ENCODE peak calls at places on chromosome 22, in nine cellular contexts. V is colonic mucosa, E is transverse colon, R is nephron progenitor cell, A is AG10803, M is fibroblast of the aortic adventitia, Q is heart left ventricle, C is BJ, J is endothelial cell. Z is an unnamed sample.

GRCh38 chr22:27868738-27869282 is 50.2 kb downstream of the PITPNB start:
- DNase-seq in V (no peak), M (no peak), C (no peak), Q (no peak), A (no peak), R (no peak), J (no peak), E (no peak), Z (no peak)

GRCh38 chr22:27238935-27239510 is 562.5 kb downstream of the MN1 start:
- DNase-seq in V (no peak), A (peak), E (no peak), C (peak), J (no peak), R (peak), Q (peak), M (peak), Z (no peak)

GRCh38 chr22:18057568-18058209 is 20.1 kb upstream of the PEX26 start:
- DNase-seq in E (peak), M (peak), Q (peak), A (peak), J (no peak), C (peak), R (no peak), V (peak), Z (no peak)

GRCh38 chr22:36077261-36077660 is 48.6 kb upstream of the RBFOX2 start:
- DNase-seq in R (no peak), A (peak), Q (no peak), V (no peak), C (no peak), E (no peak), M (peak), J (no peak), Z (no peak)

GRCh38 chr22:25627271-25627848 is 62.9 kb downstream of the GRK3 start:
- DNase-seq in R (no peak), C (peak), V (no peak), J (no peak), E (no peak), Q (no peak), A (no peak), M (peak), Z (no peak)

GRCh38 chr22:23522642-23523251 is 57.3 kb downstream of the IGLL1 start:
- DNase-seq in M (peak), J (no peak), Q (peak), R (peak), E (no peak), A (no peak), V (no peak), C (no peak), Z (no peak)

GRCh38 chr22:45965565-45965962 is 11.4 kb downstream of the WNT7B start:
- DNase-seq in A (no peak), E (no peak), C (no peak), R (no peak), V (no peak), M (no peak), Q (no peak), J (no peak), Z (no peak)

GRCh38 chr22:29509298-29509697 is 29.3 kb downstream of the NEFH start:
- DNase-seq in V (no peak), R (no peak), C (no peak), J (no peak), A (no peak), E (no peak), M (no peak), Q (no peak), Z (no peak)

GRCh38 chr22:35021166-35021565 is 44.8 kb upstream of the ISX start:
- DNase-seq in J (no peak), A (no peak), C (no peak), M (no peak), R (no peak), V (peak), E (peak), Q (no peak), Z (no peak)

GRCh38 chr22:44878483-44879300 is 126.3 kb downstream of the ARHGAP8 start:
- DNase-seq in M (no peak), A (no peak), R (no peak), V (no peak), E (no peak), J (no peak), Q (no peak), C (no peak), Z (no peak)

GRCh38 chr22:50569041-50569459 is 6.3 kb upstream of the SYCE3 start:
- DNase-seq in E (peak), M (no peak), J (no peak), Q (no peak), V (no peak), C (no peak), R (no peak), A (no peak), Z (no peak)

GRCh38 chr22:25840162-25840561 is 98.2 kb downstream of the MYO18B start:
- DNase-seq in J (no peak), Q (no peak), E (no peak), R (peak), C (no peak), A (no peak), V (no peak), M (no peak), Z (no peak)

GRCh38 chr22:49692499-49693225 is 135.0 kb downstream of the BRD1 start:
- DNase-seq in Q (no peak), M (no peak), E (no peak), R (no peak), J (no peak), A (no peak), C (no peak), V (no peak), Z (no peak)

GRCh38 chr22:49820984-49821383 is 6.7 kb downstream of the BRD1 start:
- DNase-seq in R (no peak), E (no peak), C (no peak), A (no peak), Q (no peak), J (no peak), M (peak), V (no peak), Z (no peak)

GRCh38 chr22:49129736-49130135 is 697.9 kb downstream of the BRD1 start:
- DNase-seq in M (no peak), J (no peak), E (no peak), C (no peak), V (no peak), Q (no peak), A (no peak), R (no peak), Z (no peak)

GRCh38 chr22:25940479-25940878 is 198.5 kb downstream of the MYO18B start:
- DNase-seq in R (no peak), A (no peak), V (no peak), Q (no peak), J (no peak), C (no peak), E (no peak), M (no peak), Z (no peak)

GRCh38 chr22:35376728-35377472 is 4.0 kb upstream of the HMOX1 start:
- DNase-seq in Q (peak), J (peak), M (peak), C (peak), E (peak), A (peak), V (peak), R (peak), Z (peak)

GRCh38 chr22:46788426-46789168 is 26.1 kb downstream of the TBC1D22A start:
- DNase-seq in E (no peak), A (no peak), V (no peak), J (no peak), R (no peak), C (no peak), M (no peak), Q (no peak), Z (peak)

GRCh38 chr22:23531283-23531921 is 48.7 kb downstream of the IGLL1 start:
- DNase-seq in J (no peak), V (no peak), R (no peak), E (no peak), C (no peak), Q (no peak), A (no peak), M (no peak), Z (no peak)

GRCh38 chr22:34055525-34056200 is 135.4 kb upstream of the LARGE1 start:
- DNase-seq in C (no peak), Q (no peak), E (no peak), V (no peak), A (peak), J (no peak), R (peak), M (no peak), Z (peak)

GRCh38 chr22:35910013-35910860 is 118.4 kb downstream of the RBFOX2 start:
- DNase-seq in E (no peak), R (no peak), M (peak), V (no peak), Q (no peak), C (no peak), J (no peak), A (peak), Z (no peak)

GRCh38 chr22:36701941-36702640 is 1.5 kb downstream of the CACNG2 start:
- DNase-seq in C (no peak), M (no peak), E (no peak), V (no peak), Q (no peak), A (no peak), J (no peak), R (no peak), Z (no peak)

GRCh38 chr22:46372686-46373085 is 37.2 kb downstream of the TRMU start:
- DNase-seq in R (no peak), V (no peak), A (no peak), Q (no peak), C (no peak), M (no peak), E (no peak), J (no peak), Z (no peak)

GRCh38 chr22:27195104-27195503 is 537.7 kb downstream of the MIAT start:
- DNase-seq in V (peak), R (no peak), C (no peak), E (peak), M (peak), Q (peak), A (no peak), J (no peak), Z (no peak)

GRCh38 chr22:26690654-26691376 is 33.4 kb downstream of the MIAT start:
- DNase-seq in A (no peak), Q (no peak), C (no peak), V (no peak), J (no peak), E (no peak), R (no peak), M (no peak), Z (no peak)

GRCh38 chr22:39144101-39144815 is 8.2 kb downstream of the CBX7 start:
- DNase-seq in Q (peak), M (peak), E (peak), A (peak), C (no peak), V (peak), R (no peak), J (no peak), Z (peak)

GRCh38 chr22:50470491-50470890 is 4.3 kb downstream of the SBF1 start:
- DNase-seq in R (no peak), C (no peak), E (peak), A (no peak), M (no peak), Q (no peak), J (no peak), V (peak), Z (peak)

GRCh38 chr22:16819249-16819648 is 6.0 kb downstream of the XKR3 start:
- DNase-seq in E (no peak), R (no peak), V (no peak), M (peak), J (no peak), A (peak), C (no peak), Q (no peak), Z (no peak)

GRCh38 chr22:22452996-22453686 is 55.4 kb downstream of the ZNF280B start:
- DNase-seq in E (no peak), R (no peak), M (no peak), J (no peak), V (no peak), A (no peak), Q (no peak), C (no peak), Z (no peak)

GRCh38 chr22:22452211-22452610 is 56.3 kb downstream of the ZNF280B start:
- DNase-seq in R (no peak), Q (no peak), E (no peak), J (no peak), M (no peak), A (no peak), V (no peak), C (no peak), Z (no peak)

GRCh38 chr22:22449819-22450218 is 58.7 kb downstream of the ZNF280B start:
- DNase-seq in R (no peak), M (no peak), V (no peak), E (no peak), A (no peak), Q (no peak), C (no peak), J (no peak), Z (no peak)

GRCh38 chr22:22446527-22446926 is 62.0 kb downstream of the ZNF280B start:
- DNase-seq in R (no peak), A (no peak), M (no peak), Q (no peak), E (no peak), J (no peak), V (no peak), C (no peak), Z (no peak)

GRCh38 chr22:22450343-22450839 is 58.2 kb downstream of the ZNF280B start:
- DNase-seq in C (no peak), Q (peak), V (peak), J (no peak), A (no peak), M (no peak), R (no peak), E (peak), Z (no peak)
- TF ChIP-seq CTCF in C (no peak), Q (no peak), V (no peak), J (no peak), A (no peak), M (no peak), R (no peak), E (no peak), Z (no peak)

GRCh38 chr22:43291381-43291780 is 51.8 kb downstream of the SCUBE1 start:
- DNase-seq in V (no peak), R (no peak), M (no peak), Q (no peak), E (no peak), J (no peak), C (no peak), A (no peak), Z (no peak)

GRCh38 chr22:43288807-43289417 is 54.3 kb downstream of the SCUBE1 start:
- DNase-seq in E (no peak), R (no peak), Q (no peak), C (no peak), M (no peak), A (no peak), V (no peak), J (no peak), Z (no peak)

GRCh38 chr22:43289551-43289963 is 53.6 kb downstream of the SCUBE1 start:
- DNase-seq in J (no peak), C (no peak), M (peak), Q (no peak), V (no peak), A (peak), R (no peak), E (no peak), Z (no peak)

GRCh38 chr22:43288378-43288777 is 54.8 kb downstream of the SCUBE1 start:
- DNase-seq in R (no peak), Q (no peak), E (no peak), M (no peak), J (no peak), A (no peak), C (no peak), V (no peak), Z (no peak)

DNA sequence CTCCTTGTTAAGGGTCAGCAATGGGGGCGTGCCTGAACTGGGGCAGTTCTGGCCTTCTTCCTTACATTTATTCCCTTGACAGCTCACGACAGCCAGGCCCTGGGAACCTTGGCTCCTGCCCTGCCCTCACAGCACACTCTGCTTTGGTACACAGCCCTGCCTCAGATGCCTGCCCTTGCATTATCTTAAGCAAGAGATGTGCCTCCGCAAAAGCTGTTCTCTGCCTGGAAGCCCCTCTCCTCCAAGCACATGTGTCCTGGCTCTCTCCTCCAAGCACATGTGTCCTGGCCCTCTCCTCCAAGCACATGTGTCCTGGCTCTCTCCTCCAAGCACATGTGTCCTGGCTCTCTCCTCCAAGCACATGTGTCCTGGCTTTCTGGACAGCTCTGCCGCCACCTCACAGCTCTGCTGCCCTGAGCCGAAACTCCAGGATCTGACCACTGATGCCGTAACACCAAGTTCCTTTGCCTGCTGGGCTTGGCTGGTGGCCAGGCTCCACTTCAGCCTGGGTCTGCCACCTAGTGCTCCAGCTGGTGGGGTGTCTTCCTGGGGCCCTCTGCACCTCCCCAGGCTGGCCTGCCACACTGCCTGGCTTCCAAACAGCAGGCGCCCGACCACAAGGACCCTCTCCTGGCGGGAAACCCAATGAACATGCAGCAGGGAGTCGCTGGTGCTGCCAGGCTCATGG is 53.1 kb downstream of the SCUBE1 start:
- DNase-seq in E (no peak), M (peak), A (peak), C (no peak), Q (no peak), V (no peak), J (no peak), R (no peak), Z (no peak)
- TF ChIP-seq CTCF in E (no peak), M (no peak), A (no peak), C (no peak), Q (no peak), V (no peak), J (no peak), R (no peak), Z (no peak)

GRCh38 chr22:31036671-31037550 is 44.2 kb upstream of the SMTN start:
- DNase-seq in C (peak), R (no peak), E (peak), A (peak), M (peak), V (peak), J (no peak), Q (no peak), Z (no peak)
- TF ChIP-seq CTCF in C (peak), R (no peak), E (peak), A (peak), M (no peak), V (no peak), J (no peak), Q (no peak), Z (no peak)

GRCh38 chr22:40463017-40463631 is 92.7 kb downstream of the SGSM3 start:
- DNase-seq in E (peak), A (no peak), C (no peak), M (no peak), J (no peak), Q (no peak), R (no peak), V (peak), Z (peak)
- TF ChIP-seq CTCF in E (no peak), A (no peak), C (no peak), M (no peak), J (no peak), Q (no peak), R (no peak), V (no peak), Z (no peak)

DNA sequence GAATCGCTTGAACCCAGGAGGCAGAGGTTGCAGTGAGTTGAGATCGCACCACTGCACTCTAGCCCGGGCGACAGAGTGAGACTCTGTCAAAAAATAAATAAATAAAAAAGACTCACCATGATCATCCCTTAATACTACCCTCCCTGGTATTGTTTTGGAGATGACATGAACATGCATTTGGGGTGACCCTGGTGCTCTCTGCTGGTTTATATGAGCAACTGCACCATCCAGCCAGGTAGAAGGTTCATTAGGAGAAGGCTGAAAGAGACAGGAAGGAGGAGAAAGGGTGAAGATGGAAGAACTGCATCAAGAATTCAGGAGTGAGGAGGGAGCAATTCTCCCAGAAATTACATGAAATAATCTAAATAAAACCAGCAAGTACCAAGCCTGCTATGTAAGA is 37.8 kb downstream of the SLC5A1 start:
- DNase-seq in A (peak), C (no peak), J (peak), R (no peak), M (peak), V (peak), E (peak), Q (no peak), Z (peak)
- TF ChIP-seq CTCF in A (peak), C (peak), J (peak), R (peak), M (peak), V (peak), E (peak), Q (peak), Z (peak)

DNA sequence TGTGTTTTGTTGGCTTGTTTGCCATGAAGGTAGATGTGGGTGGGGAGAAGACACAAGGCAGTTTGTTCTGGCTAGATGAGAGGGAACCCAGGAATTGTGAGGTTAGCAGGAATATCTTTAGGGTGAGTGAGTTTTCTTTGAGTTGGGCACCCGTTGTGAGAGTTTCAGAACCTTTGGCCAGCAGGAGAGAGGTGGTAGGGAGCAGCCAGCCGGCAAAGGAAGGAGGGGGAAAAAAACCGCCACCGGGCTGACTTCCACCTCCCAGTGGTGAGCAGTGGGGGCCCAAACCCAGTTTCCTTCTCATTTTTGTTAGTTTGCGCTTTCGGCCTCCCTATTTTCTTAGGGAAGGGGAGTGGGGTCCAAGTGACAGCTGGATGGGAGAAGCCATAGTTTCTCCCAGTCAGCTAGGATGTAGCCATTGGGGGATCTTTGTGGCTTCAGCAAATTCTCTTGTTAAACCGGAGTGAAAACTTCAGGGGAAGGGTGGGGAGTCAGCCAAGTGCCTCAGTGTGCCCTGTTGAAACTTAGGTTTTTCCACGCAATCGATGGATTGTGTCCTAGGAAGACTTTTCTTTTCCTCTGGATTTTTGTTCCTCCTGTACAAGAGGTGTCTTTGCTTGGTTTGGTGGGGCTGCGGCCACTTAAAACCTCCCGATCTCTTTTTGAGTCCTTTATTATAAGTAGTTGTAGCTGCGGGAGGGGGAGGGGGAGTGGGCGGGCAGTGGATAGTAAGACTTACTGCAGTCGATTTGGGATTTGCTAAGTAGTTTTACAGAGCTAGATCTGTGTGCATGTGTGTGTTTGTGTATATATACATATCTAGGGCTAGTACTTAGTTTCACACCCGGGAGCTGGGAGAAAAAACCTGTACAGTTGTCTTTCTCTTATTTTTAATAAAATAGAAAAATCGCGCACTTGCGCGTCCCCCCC is 1.1 kb upstream of the GCAT start:
- DNase-seq in A (peak), C (no peak), R (peak), J (peak), M (peak), E (no peak), V (peak), Q (no peak), Z (peak)
- TF ChIP-seq CTCF in A (peak), C (no peak), R (no peak), J (no peak), M (no peak), E (peak), V (no peak), Q (no peak), Z (no peak)

GRCh38 chr22:32389685-32390084 is 22.4 kb downstream of the RTCB start:
- DNase-seq in A (no peak), Q (no peak), E (no peak), M (peak), R (peak), J (peak), C (no peak), V (no peak), Z (peak)
- TF ChIP-seq CTCF in A (peak), Q (peak), E (no peak), M (peak), R (peak), J (peak), C (peak), V (peak), Z (peak)

GRCh38 chr22:19722175-19722914 is 994 bp upstream of the GP1BB start:
- DNase-seq in M (no peak), R (peak), V (no peak), Q (peak), C (no peak), J (no peak), A (no peak), E (no peak), Z (no peak)

GRCh38 chr22:19723165-19723989 is at the start of gene GP1BB:
- DNase-seq in A (no peak), J (peak), E (peak), Q (peak), C (no peak), V (peak), M (no peak), R (peak), Z (peak)

GRCh38 chr22:19724927-19725661 is 1.8 kb downstream of the GP1BB start:
- DNase-seq in M (no peak), V (no peak), J (no peak), C (no peak), Q (no peak), A (no peak), R (no peak), E (no peak), Z (no peak)

GRCh38 chr22:19722915-19723164 is 499 bp upstream of the GP1BB start:
- DNase-seq in C (no peak), R (no peak), J (no peak), M (no peak), V (no peak), E (no peak), A (no peak), Q (no peak), Z (no peak)

GRCh38 chr22:19723990-19724827 is 870 bp downstream of the GP1BB start:
- DNase-seq in J (peak), C (no peak), R (peak), E (no peak), V (no peak), Q (no peak), M (no peak), A (no peak), Z (peak)
- TF ChIP-seq CTCF in J (peak), C (no peak), R (no peak), E (no peak), V (no peak), Q (peak), M (no peak), A (no peak), Z (peak)